ENCODE peak calls at places on chromosomes 16 and 17, in four cellular contexts. Y is K562, A is HepG2, F is GM12878. X is an unnamed sample.

GRCh38 chr17:5915337-5915736 is 154.8 kb upstream of the WSCD1 start:
- DNase-seq in Y (no peak), A (no peak), F (no peak), X (no peak)

GRCh38 chr17:8532021-8532420 is 96.3 kb downstream of the NDEL1 start:
- DNase-seq in Y (peak), A (peak), F (no peak), X (no peak)

GRCh38 chr16:10870137-10870776 is 6.7 kb upstream of the CIITA start:
- DNase-seq in Y (no peak), A (peak), F (no peak), X (no peak)

GRCh38 chr17:249236-249993 is 68.0 kb upstream of the DOC2B start:
- DNase-seq in Y (no peak), A (no peak), F (no peak), X (peak)

GRCh38 chr17:67421869-67422273 is 44.8 kb downstream of the PITPNC1 start:
- DNase-seq in Y (no peak), A (peak), F (peak), X (no peak)

GRCh38 chr17:4806420-4806769 is 557 bp upstream of the PLD2 start:
- DNase-seq in Y (no peak), A (no peak), F (no peak), X (peak)

GRCh38 chr16:87321336-87322107 is 4.3 kb upstream of the C16orf95 start:
- DNase-seq in Y (no peak), A (no peak), F (no peak), X (no peak)

GRCh38 chr17:79080761-79081290 is 6.2 kb downstream of the ENGASE start:
- DNase-seq in Y (no peak), A (no peak), F (no peak), X (no peak)

GRCh38 chr16:15966420-15967222 is 17.2 kb downstream of the ABCC1 start:
- DNase-seq in Y (no peak), A (no peak), F (no peak), X (no peak)

GRCh38 chr17:6402258-6402657 is 32.7 kb downstream of the AIPL1 start:
- DNase-seq in Y (no peak), A (no peak), F (no peak), X (no peak)

GRCh38 chr17:28575126-28575795 is 1.4 kb downstream of the ALDOC start:
- DNase-seq in Y (peak), A (no peak), F (no peak), X (no peak)

GRCh38 chr17:17001874-17002520 is 30.1 kb upstream of the TNFRSF13B start:
- DNase-seq in Y (peak), A (peak), F (no peak), X (peak)

GRCh38 chr16:2500937-2501750 is 12.6 kb upstream of the ATP6V0C start:
- DNase-seq in Y (peak), A (peak), F (peak), X (peak)

GRCh38 chr17:2282297-2282873 is 21.2 kb downstream of the SMG6 start:
- DNase-seq in Y (peak), A (peak), F (no peak), X (no peak)

GRCh38 chr16:89422905-89423630 is 67.3 kb downstream of the ANKRD11 start:
- DNase-seq in Y (no peak), A (peak), F (peak), X (no peak)

GRCh38 chr17:72976971-72977767 is 115.3 kb downstream of the SLC39A11 start:
- DNase-seq in Y (peak), A (no peak), F (peak), X (no peak)

DNA sequence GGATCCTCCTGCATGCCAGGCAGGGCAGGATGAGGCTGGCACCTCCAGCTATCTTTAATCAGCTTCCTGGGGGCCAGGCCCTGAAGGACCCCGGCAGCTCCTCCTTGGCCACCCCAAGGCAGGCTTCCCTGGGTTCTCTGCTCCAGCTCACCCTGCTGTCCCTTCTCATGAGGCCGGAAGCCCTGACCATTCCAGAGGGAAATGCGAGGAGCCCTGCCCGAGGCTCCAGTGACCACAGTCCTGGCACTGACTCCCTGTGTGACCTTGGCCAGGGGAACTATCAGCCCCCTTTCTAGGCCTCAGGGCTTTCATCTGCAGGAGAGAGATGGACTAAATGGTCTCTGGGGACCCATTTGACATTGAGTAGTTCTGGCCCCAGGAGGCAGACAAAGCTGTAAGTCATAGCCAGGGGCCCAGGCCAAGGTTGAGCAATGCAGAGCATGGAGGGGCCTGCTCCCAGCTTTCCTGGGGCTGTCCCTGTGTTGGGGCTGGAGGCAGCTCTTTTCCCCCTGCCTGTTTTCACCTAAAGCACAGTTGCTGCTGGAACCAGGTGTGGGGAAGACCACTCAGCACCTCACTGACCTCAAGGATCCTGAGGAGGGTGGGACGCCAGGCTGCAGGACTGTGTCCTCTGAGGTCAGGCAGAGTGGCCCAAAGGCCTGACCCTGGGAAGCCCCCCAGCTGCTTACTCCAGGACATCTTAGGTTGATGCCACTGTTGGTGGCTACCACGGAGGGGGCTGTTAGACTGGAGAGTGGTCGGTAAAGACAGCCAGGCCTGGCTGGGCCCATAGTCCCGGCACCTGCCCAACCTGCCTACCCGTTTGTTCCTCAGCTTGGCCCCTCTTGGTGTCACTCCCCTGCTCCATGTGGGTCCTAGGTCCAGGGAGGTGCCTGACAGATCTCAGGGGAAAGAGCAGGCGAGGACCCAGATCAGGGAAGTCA is 8.1 kb downstream of the KCNH6 start:
- DNase-seq in Y (no peak), A (peak), F (no peak), X (no peak)
- TF ChIP-seq ATF2 in Y (no peak), A (peak), F (no peak), X (no peak)

GRCh38 chr17:14547556-14547955 is 246.7 kb downstream of the HS3ST3B1 start:
- DNase-seq in Y (no peak), A (no peak), F (no peak), X (no peak)

GRCh38 chr17:14547016-14547415 is 246.1 kb downstream of the HS3ST3B1 start:
- DNase-seq in Y (no peak), A (no peak), F (no peak), X (no peak)

GRCh38 chr17:14557482-14557881 is 256.6 kb downstream of the HS3ST3B1 start:
- DNase-seq in Y (no peak), A (no peak), F (no peak), X (no peak)

GRCh38 chr17:14553847-14554246 is 253.0 kb downstream of the HS3ST3B1 start:
- DNase-seq in Y (no peak), A (no peak), F (no peak), X (no peak)

DNA sequence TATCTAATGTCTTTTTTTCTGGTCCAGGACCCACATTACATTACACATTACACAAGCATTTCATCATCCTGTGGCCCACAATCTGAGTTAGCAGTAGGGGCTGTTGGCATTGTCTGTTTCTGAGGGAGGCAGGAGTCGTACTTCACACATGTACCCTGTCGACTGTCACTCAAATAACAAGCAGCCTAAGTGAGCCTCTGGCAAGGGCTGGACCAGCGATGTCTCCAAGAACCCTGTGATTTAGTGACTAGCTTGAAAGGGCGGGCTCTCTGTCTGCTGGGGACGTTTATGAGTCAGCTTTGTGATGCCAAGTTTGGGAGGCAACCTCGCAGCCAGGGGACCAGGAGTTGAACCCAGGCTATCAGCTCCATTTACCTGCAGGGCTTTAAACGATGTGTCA is 251.4 kb downstream of the HS3ST3B1 start:
- DNase-seq in Y (no peak), A (no peak), F (no peak), X (no peak)
- TF ChIP-seq TCF7 in Y (no peak), A (no peak), F (no peak), X (no peak)

GRCh38 chr16:3729161-3730112 is 12.1 kb upstream of the TRAP1 start:
- DNase-seq in Y (no peak), A (no peak), F (no peak), X (no peak)
- TF ChIP-seq ATF3 in Y (no peak), A (no peak), F (no peak), X (no peak)

DNA sequence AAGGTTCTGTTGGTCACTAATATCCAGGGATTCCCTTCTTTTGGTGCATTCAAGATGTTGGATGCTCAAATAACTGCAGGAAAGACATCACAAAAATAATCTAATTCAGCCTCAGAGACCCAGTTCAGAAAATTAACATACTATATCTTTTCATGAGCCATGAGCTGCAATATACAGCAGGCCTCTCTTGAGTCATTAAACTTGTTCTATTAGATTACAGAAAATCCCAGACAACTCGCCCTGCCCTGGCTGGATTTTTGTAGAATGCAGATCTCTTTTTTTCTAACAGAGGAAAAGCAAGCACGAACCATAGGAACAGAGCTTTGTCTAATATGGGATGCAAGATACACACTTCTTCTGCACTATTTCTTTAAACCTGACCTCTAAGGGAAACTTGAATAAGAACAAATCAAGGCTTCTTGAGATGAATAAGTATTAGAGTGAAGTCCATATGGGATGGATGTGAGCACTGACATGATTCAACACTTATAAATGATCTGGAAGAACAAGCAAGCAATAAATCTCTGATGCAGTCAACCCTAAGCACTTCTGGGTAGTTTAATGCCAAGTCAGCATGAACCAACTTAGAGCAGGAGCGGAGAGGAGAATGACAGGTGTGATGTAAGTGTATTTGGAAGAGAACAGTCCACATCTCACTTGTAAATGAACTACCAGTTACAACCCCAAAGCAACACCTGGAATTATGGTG is 70.7 kb upstream of the GNAO1 start:
- DNase-seq in Y (no peak), A (no peak), F (no peak), X (no peak)
- TF ChIP-seq ATF2 in Y (no peak), A (no peak), F (no peak), X (no peak)

GRCh38 chr16:674968-675883 is at the start of gene RHBDL1:
- DNase-seq in Y (peak), A (peak), F (no peak), X (peak)
- TF ChIP-seq TCF7 in Y (no peak), A (no peak), F (no peak), X (no peak)

X was measured in WTC11.